ENCODE peak calls at places on chromosomes 6 and 20, in nine cellular contexts. N, W, Q, K, U, E, Z, M and L are unnamed samples. For H3K27me3, the result is how much of the 10 kb centered on the place peaks cover.

GRCh38 chr20:56345911-56346310 is 12.9 kb upstream of the FAM210B start:
- DNase-seq in K (no peak), E (no peak), Z (no peak), W (no peak), Q (no peak), U (no peak), M (no peak), N (no peak), L (no peak)

GRCh38 chr20:6855074-6855473 is 87.6 kb downstream of the BMP2 start:
- DNase-seq in N (no peak), Q (no peak), K (no peak), U (no peak), E (no peak), M (no peak), W (no peak), Z (no peak), L (no peak)

GRCh38 chr20:24913076-24913628 is 35.9 kb upstream of the CST7 start:
- DNase-seq in E (no peak), U (no peak), M (no peak), N (no peak), Q (no peak), Z (peak), W (peak), K (no peak), L (no peak)

GRCh38 chr6:139943391-139943790 is 568.9 kb upstream of the CITED2 start:
- DNase-seq in W (no peak), Z (no peak), E (peak), K (no peak), Q (no peak), M (no peak), U (no peak), N (no peak), L (no peak)

GRCh38 chr6:110618591-110619267 is 142.3 kb upstream of the SLC22A16 start:
- DNase-seq in E (peak), Q (no peak), N (no peak), K (no peak), U (no peak), M (peak), W (no peak), Z (no peak), L (no peak)

GRCh38 chr6:4581468-4582420 is 194.5 kb upstream of the CDYL start:
- DNase-seq in U (no peak), K (no peak), Z (no peak), Q (no peak), N (no peak), W (no peak), E (peak), M (no peak), L (no peak)

GRCh38 chr6:106223300-106223930 is 102.1 kb downstream of the ATG5 start:
- DNase-seq in M (peak), W (no peak), Z (no peak), K (no peak), E (peak), U (no peak), N (peak), Q (peak), L (peak)

GRCh38 chr6:85470023-85470410 is 20.1 kb downstream of the NT5E start:
- DNase-seq in Q (no peak), Z (no peak), K (no peak), W (no peak), N (no peak), U (no peak), E (no peak), M (no peak), L (no peak)

GRCh38 chr20:2834401-2834800 is 6.1 kb downstream of the PCED1A start:
- DNase-seq in N (no peak), Q (no peak), U (no peak), W (no peak), M (no peak), K (no peak), E (no peak), Z (no peak), L (no peak)

GRCh38 chr6:118768904-118769325 is 117.5 kb upstream of the CEP85L start:
- DNase-seq in E (no peak), N (no peak), W (no peak), K (no peak), M (no peak), Z (no peak), Q (no peak), U (no peak), L (no peak)

GRCh38 chr6:37680668-37681067 is 17.0 kb downstream of the MDGA1 start:
- DNase-seq in W (no peak), E (no peak), U (peak), N (no peak), Z (no peak), M (no peak), Q (no peak), K (no peak), L (peak)

GRCh38 chr6:44254201-44254956 is 2.9 kb downstream of the SLC35B2 start:
- DNase-seq in U (no peak), E (no peak), W (no peak), N (no peak), Z (peak), Q (no peak), M (peak), K (no peak), L (no peak)

GRCh38 chr20:41371361-41371760 is 4.7 kb upstream of the EMILIN3 start:
- DNase-seq in Q (no peak), E (no peak), M (no peak), K (no peak), Z (no peak), N (no peak), U (no peak), W (no peak), L (no peak)

GRCh38 chr20:35568645-35569044 is 26.8 kb downstream of the ERGIC3 start:
- DNase-seq in Q (peak), N (no peak), E (no peak), W (no peak), U (no peak), Z (no peak), M (peak), K (no peak), L (no peak)

GRCh38 chr6:5214570-5215052 is 46.1 kb downstream of the LYRM4 start:
- DNase-seq in W (no peak), U (peak), Z (peak), M (peak), K (no peak), E (peak), Q (peak), N (no peak), L (peak)

GRCh38 chr20:24672886-24673677 is 203.7 kb downstream of the SYNDIG1 start:
- DNase-seq in K (no peak), U (no peak), W (peak), E (peak), M (no peak), N (no peak), Z (no peak), Q (no peak), L (no peak)

GRCh38 chr20:43011491-43011890 is 178.2 kb downstream of the PTPRT start:
- DNase-seq in N (no peak), K (no peak), W (no peak), E (no peak), M (no peak), U (no peak), Z (no peak), Q (no peak), L (no peak)

GRCh38 chr20:25563876-25564275 is 21.5 kb downstream of the NINL start:
- DNase-seq in N (no peak), K (no peak), W (no peak), U (no peak), E (no peak), Q (no peak), Z (no peak), M (no peak), L (no peak)

GRCh38 chr6:87182321-87182720 is 27.0 kb downstream of the ZNF292 start:
- DNase-seq in Z (no peak), Q (no peak), E (no peak), N (no peak), K (no peak), M (no peak), W (no peak), U (no peak), L (no peak)

GRCh38 chr6:109472132-109472995 is 10.7 kb downstream of the ZBTB24 start:
- DNase-seq in E (no peak), Z (peak), M (no peak), Q (no peak), W (no peak), U (no peak), N (no peak), K (no peak), L (no peak)

GRCh38 chr6:148200302-148200701 is 142.3 kb upstream of the SASH1 start:
- DNase-seq in N (peak), K (no peak), W (no peak), Q (peak), U (peak), M (peak), Z (no peak), E (no peak), L (no peak)

GRCh38 chr6:9801255-9801757 is 613.6 kb downstream of the TFAP2A start:
- DNase-seq in N (no peak), Z (no peak), K (no peak), E (peak), W (no peak), Q (no peak), M (no peak), U (no peak), L (no peak)

GRCh38 chr6:83514877-83515466 is 2.6 kb downstream of the PRSS35 start:
- DNase-seq in E (peak), M (peak), N (no peak), Z (no peak), W (no peak), Q (peak), U (no peak), K (no peak), L (no peak)

GRCh38 chr6:156045416-156045815 is 589.8 kb upstream of the NOX3 start:
- DNase-seq in W (no peak), U (no peak), M (no peak), K (no peak), E (no peak), Q (no peak), Z (no peak), N (no peak), L (no peak)

GRCh38 chr6:17470953-17471335 is 77.5 kb downstream of the CAP2 start:
- DNase-seq in N (no peak), Z (no peak), Q (no peak), K (no peak), U (no peak), E (peak), M (no peak), W (no peak), L (no peak)

GRCh38 chr20:13723015-13723414 is 61.7 kb downstream of the ESF1 start:
- DNase-seq in W (no peak), K (no peak), Z (no peak), N (no peak), U (no peak), Q (no peak), E (no peak), M (no peak), L (no peak)

GRCh38 chr20:20489623-20490341 is 121.9 kb downstream of the INSM1 start:
- DNase-seq in M (no peak), W (no peak), U (no peak), Q (no peak), K (no peak), Z (no peak), N (no peak), E (peak), L (no peak)

GRCh38 chr6:138328210-138328609 is 49.5 kb upstream of the SMIM28 start:
- DNase-seq in Q (no peak), N (no peak), K (no peak), Z (no peak), E (no peak), W (no peak), U (no peak), M (no peak), L (no peak)

GRCh38 chr20:45400346-45401031 is 7.6 kb upstream of the DBNDD2 start:
- DNase-seq in U (no peak), W (no peak), Z (no peak), K (no peak), M (no peak), N (no peak), E (no peak), Q (no peak), L (no peak)

GRCh38 chr20:13822459-13822858 is 37.6 kb downstream of the NDUFAF5 start:
- DNase-seq in K (no peak), Q (no peak), E (no peak), U (no peak), Z (no peak), M (peak), W (no peak), N (no peak), L (no peak)

GRCh38 chr20:50369225-50370035 is 140.8 kb upstream of the PTPN1 start:
- DNase-seq in Z (no peak), M (no peak), Q (peak), W (no peak), N (no peak), U (peak), K (no peak), E (no peak), L (no peak)

GRCh38 chr6:169851641-169852503 is 100.5 kb downstream of the ERMARD start:
- DNase-seq in W (no peak), Q (no peak), E (no peak), U (peak), K (no peak), M (no peak), N (no peak), Z (peak), L (peak)

DNA sequence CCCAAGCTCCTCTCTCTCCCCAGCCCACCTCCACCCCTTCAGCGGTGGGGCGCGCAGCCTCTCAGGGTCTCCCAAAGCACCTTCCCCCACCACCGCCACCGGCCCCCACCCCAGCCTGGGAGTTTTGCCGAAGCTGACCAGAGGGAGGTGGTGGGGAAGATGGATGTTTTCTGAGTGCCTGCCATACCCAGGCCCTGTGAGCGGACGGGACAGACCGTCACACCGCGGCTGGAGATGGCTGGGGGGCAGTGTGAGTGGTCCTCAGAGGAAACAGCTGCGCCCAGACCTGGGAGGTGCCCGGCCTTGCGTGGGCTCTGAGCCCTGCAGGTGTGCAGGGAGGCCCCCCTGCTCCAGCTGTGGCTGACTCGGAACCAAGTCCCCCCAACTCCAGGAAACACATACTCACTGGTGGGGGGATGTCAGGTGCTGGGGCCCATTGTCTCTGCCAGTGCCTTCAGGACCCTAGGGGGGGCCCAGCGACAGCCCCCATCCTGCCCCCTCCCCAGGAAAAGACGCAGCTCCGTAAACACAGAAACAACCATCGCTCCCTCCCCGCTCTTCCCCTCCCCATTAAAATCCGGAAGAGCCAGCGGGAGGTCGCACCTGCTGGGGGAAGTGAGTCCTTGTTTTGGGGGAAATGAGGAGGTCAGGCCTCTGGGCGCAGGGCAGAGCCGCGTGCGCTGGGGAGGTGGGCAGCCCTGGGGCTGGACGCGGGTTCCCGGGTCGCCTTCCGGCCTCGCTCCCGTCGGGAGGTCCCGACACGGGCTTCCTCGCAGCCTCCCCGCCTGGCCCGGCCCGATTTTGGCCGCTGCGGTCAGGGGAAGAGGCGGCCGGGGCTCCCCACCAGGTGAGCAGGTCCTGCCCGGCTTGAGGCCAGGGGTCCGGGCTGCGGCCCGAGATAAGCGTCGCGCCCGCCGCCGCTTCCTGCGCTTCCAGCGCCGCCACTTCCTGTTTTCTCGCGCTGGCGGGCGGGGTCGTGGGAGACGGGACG is 6.1 kb downstream of the C20orf204 start:
- DNase-seq in N (no peak), K (no peak), M (peak), W (no peak), Q (no peak), E (no peak), Z (no peak), U (peak), L (no peak)
- H3K27me3 ChIP-seq in N (under half), K (under half), M (under half), W (under half), Q (under half), E (half or more), Z (half or more), U (under half), L (under half)

DNA sequence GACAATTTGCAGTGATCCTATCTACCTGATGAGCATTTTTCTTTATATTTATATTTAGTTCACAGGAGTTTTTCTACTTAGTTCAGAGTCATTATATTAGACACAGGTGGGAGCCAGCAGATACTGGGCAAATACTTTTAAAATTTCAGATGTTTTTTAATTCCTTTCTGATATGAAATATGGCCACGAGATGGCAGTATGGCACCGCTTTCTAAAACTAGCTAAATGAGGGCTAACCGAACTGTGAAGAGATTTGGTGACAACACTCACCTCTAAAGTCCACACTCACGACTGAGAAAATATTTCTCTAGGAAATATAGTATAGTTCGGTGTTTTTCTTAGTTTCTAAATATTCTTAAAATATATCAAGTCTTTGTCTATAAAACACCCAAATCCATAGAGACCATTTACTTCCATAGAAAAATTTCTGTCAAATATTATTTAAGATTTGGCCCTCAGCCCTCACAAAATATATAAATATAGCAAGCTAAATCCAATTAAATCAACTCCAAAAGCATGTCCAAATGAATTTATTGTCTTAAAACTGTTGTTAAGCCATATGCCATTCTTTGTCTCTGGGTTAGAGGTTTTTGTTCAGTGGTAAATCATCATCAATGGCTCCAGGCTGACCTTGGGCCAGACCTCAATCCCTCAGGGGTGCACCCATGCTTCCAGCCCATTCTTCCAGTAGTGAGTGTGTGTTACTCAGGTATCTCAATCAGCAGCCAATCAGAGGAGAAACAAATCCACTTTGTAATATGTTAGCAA is 63.6 kb downstream of the HUS1B start:
- DNase-seq in Z (no peak), K (peak), W (no peak), U (no peak), N (peak), E (peak), M (peak), Q (peak), L (peak)
- TF ChIP-seq POLR2A in Z (no peak), K (no peak), W (no peak), U (no peak), N (no peak), E (no peak), M (no peak), Q (no peak), L (no peak)

GRCh38 chr6:28615616-28615954 is 89.9 kb downstream of the GPX5 start:
- DNase-seq in U (no peak), N (no peak), K (no peak), M (peak), W (no peak), Q (no peak), E (no peak), Z (no peak), L (no peak)

GRCh38 chr6:28618889-28619555 is 93.3 kb downstream of the GPX5 start:
- DNase-seq in E (no peak), W (no peak), Q (no peak), K (no peak), N (no peak), M (no peak), Z (no peak), U (no peak), L (no peak)

GRCh38 chr6:28615955-28616747 is 90.5 kb downstream of the GPX5 start:
- DNase-seq in Z (peak), Q (no peak), M (peak), U (peak), K (no peak), E (no peak), W (no peak), N (no peak), L (no peak)
- H3K27ac ChIP-seq in Z (no peak), Q (no peak), M (peak), U (no peak), K (no peak), E (no peak), W (no peak), N (no peak), L (no peak)

DNA sequence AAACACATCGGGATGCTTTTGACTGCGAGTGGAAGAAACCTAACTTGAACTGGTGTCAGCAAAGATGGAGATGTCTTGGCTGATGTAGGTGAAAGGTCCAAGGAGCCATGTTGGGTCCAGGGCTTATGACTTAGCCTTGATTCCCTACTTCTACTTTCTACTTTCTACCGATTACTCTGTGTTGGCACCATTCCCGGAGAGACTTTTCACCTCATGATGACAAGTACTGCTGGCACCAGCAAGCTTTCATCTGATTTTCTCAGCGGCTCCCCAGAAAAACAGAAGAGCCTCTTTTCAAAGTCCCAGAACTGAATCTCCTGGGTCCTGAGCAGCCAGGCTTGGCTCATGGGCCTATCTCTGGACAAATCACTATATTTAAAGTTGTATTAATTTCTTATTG is 4.9 kb upstream of the EDN3 start:
- DNase-seq in K (no peak), Q (no peak), M (no peak), E (no peak), Z (no peak), W (no peak), U (no peak), N (no peak), L (no peak)
- H3K27me3 ChIP-seq in K (under half), Q (under half), M (under half), E (under half), Z (under half), W (under half), U (under half), N (under half), L (under half)

GRCh38 chr6:89655122-89655521 is 16.6 kb upstream of the LYRM2 start:
- DNase-seq in K (no peak), M (no peak), N (no peak), W (no peak), E (peak), Q (no peak), U (no peak), Z (no peak), L (no peak)
- TF ChIP-seq POLR2A in K (no peak), M (no peak), N (no peak), W (no peak), E (no peak), Q (no peak), U (no peak), Z (no peak), L (no peak)

DNA sequence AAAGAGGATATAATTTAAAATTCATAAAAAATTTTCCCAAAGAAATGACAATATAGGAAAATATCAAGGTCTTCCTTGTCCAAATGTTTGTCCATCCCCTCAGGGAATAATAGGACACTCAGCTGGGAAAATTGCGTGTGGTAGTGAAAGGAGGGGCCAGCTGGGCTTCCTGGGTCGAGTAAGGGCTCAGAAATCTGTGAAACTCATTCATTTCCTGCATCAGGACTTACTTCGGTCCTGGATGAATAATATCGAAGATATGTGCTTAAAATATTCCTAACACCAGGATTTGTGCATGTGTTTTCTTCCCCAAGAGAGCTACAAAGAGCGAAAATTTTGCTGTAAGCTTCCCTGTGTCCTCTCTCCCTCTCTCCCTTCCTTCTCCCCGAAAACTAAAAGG is 118.2 kb upstream of the GJE1 start:
- DNase-seq in Q (no peak), W (no peak), U (no peak), K (no peak), Z (no peak), M (no peak), E (peak), N (no peak), L (no peak)
- H3K27ac ChIP-seq in Q (no peak), W (no peak), U (no peak), K (no peak), Z (peak), M (no peak), E (peak), N (no peak), L (no peak)